ENCODE peak calls at places on chromosome 5, in six cellular contexts. J, I, N, M, C and V are unnamed samples.

GRCh38 chr5:72597456-72597948 is 90.3 kb upstream of the ZNF366 start:
- DNase-seq in N (peak), I (no peak), C (no peak), J (peak), M (no peak), V (peak)

GRCh38 chr5:41903892-41904799 is at the start of gene RIMOC1:
- DNase-seq in N (peak), J (peak), C (peak), I (peak), M (peak), V (peak)

GRCh38 chr5:111735829-111736228 is 21.2 kb downstream of the NREP start:
- DNase-seq in I (no peak), J (peak), M (peak), C (no peak), N (peak), V (peak)

GRCh38 chr5:94941113-94941765 is 322.8 kb downstream of the SLF1 start:
- DNase-seq in N (no peak), I (no peak), M (no peak), C (no peak), J (no peak), V (no peak)

GRCh38 chr5:150789943-150790611 is 11.5 kb downstream of the SMIM3 start:
- DNase-seq in C (peak), J (peak), I (peak), N (peak), M (peak), V (peak)

GRCh38 chr5:154755361-154756202 is at the start of gene LARP1:
- DNase-seq in N (no peak), J (peak), M (no peak), I (no peak), C (no peak), V (peak)

GRCh38 chr5:124000558-124000957 is 488.6 kb downstream of the CSNK1G3 start:
- DNase-seq in J (no peak), N (no peak), M (no peak), C (no peak), I (no peak), V (no peak)

GRCh38 chr5:61617995-61618525 is 286.0 kb downstream of the ZSWIM6 start:
- DNase-seq in N (no peak), J (no peak), I (no peak), M (no peak), C (no peak), V (no peak)

GRCh38 chr5:83927140-83927733 is 206.6 kb upstream of the HAPLN1 start:
- DNase-seq in M (no peak), N (no peak), C (no peak), I (peak), J (peak), V (peak)

GRCh38 chr5:57626703-57627102 is 144.1 kb upstream of the ACTBL2 start:
- DNase-seq in N (no peak), C (no peak), I (no peak), J (no peak), M (no peak), V (no peak)

GRCh38 chr5:141902416-141902815 is 21.3 kb upstream of the DELE1 start:
- DNase-seq in I (no peak), C (no peak), M (no peak), J (no peak), N (no peak), V (no peak)

GRCh38 chr5:8059337-8059736 is 190.4 kb downstream of the MTRR start:
- DNase-seq in J (no peak), M (no peak), C (no peak), I (no peak), N (no peak), V (no peak)

GRCh38 chr5:143557061-143557818 is 153.8 kb upstream of the NR3C1 start:
- DNase-seq in M (peak), I (no peak), C (no peak), N (no peak), J (peak), V (peak)